ENCODE peak calls at places on chromosomes 13 and 19, in seven cellular contexts. R is right atrium auricular region, B is ascending aorta, A is cardiac muscle cell, I is aorta, M is BE2C, K is left lung. V is an unnamed sample.

GRCh38 chr13:72541674-72542073 is 185.8 kb downstream of the MZT1 start:
- DNase-seq in R (no peak), B (no peak), A (no peak), I (no peak), M (no peak), K (no peak), V (no peak)

GRCh38 chr19:43316591-43317319 is 36.7 kb upstream of the CD177 start:
- DNase-seq in R (no peak), B (no peak), A (no peak), I (no peak), M (peak; percentile 59), K (no peak), V (no peak)

GRCh38 chr13:114115191-114115671 is 17.2 kb downstream of the RASA3 start:
- DNase-seq in R (peak; percentile 67), B (peak; percentile 70), A (no peak), I (peak; percentile 86), M (peak; percentile 23), K (peak; percentile 84), V (peak; percentile 94)

GRCh38 chr13:59823495-59823894 is 340.2 kb downstream of the DIAPH3 start:
- DNase-seq in R (no peak), B (no peak), A (no peak), I (no peak), M (no peak), K (no peak), V (peak; percentile 42)

GRCh38 chr19:31351212-31352193 is 2.3 kb upstream of the TSHZ3 start:
- DNase-seq in R (no peak), B (no peak), A (peak; percentile 48), I (no peak), M (no peak), K (peak; percentile 82), V (peak; percentile 73)

GRCh38 chr19:41866284-41866683 is 6.2 kb downstream of the RPS19 start:
- DNase-seq in R (no peak), B (no peak), A (no peak), I (no peak), M (no peak), K (no peak), V (no peak)

GRCh38 chr19:3270908-3271307 is 46.4 kb downstream of the CELF5 start:
- DNase-seq in R (no peak), B (no peak), A (peak; percentile 23), I (no peak), M (peak; percentile 66), K (no peak), V (peak; percentile 20)

GRCh38 chr13:32234914-32235313 is 80.2 kb downstream of the ZAR1L start:
- DNase-seq in R (no peak), B (no peak), A (no peak), I (no peak), M (no peak), K (no peak), V (no peak)

GRCh38 chr19:56080669-56081401 is 40.3 kb downstream of the ZNF787 start:
- DNase-seq in R (peak; percentile 83), B (peak; percentile 81), A (peak; percentile 73), I (peak; percentile 85), M (peak; percentile 86), K (peak; percentile 87), V (peak; percentile 90)

GRCh38 chr13:21675095-21676007 is 4.5 kb downstream of the FGF9 start:
- DNase-seq in R (no peak), B (no peak), A (peak; percentile 59), I (peak; percentile 46), M (no peak), K (peak; percentile 82), V (no peak)

GRCh38 chr19:4278010-4278409 is 1.1 kb upstream of the SHD start:
- DNase-seq in R (no peak), B (no peak), A (no peak), I (no peak), M (peak; percentile 62), K (no peak), V (no peak)

GRCh38 chr19:46428278-46429141 is at the start of gene PNMA8C:
- DNase-seq in R (peak; percentile 66), B (peak; percentile 93), A (peak; percentile 72), I (peak; percentile 90), M (peak; percentile 85), K (peak; percentile 84), V (peak; percentile 61)

GRCh38 chr13:99653526-99653925 is 152.3 kb downstream of the TM9SF2 start:
- DNase-seq in R (no peak), B (no peak), A (no peak), I (no peak), M (no peak), K (no peak), V (no peak)

GRCh38 chr13:23598371-23598770 is 28.2 kb downstream of the TNFRSF19 start:
- DNase-seq in R (no peak), B (no peak), A (no peak), I (no peak), M (no peak), K (no peak), V (no peak)

GRCh38 chr19:44807162-44807561 is 1.7 kb upstream of the BCAM start:
- DNase-seq in R (no peak), B (no peak), A (no peak), I (no peak), M (no peak), K (no peak), V (no peak)

GRCh38 chr13:51007216-51007615 is 97.6 kb downstream of the RNASEH2B start:
- DNase-seq in R (no peak), B (no peak), A (no peak), I (no peak), M (no peak), K (no peak), V (no peak)

GRCh38 chr19:47398707-47399106 is 20.6 kb downstream of the MEIS3 start:
- DNase-seq in R (no peak), B (no peak), A (no peak), I (no peak), M (no peak), K (peak; percentile 33), V (no peak)

GRCh38 chr13:94157705-94158218 is 321.7 kb downstream of the DCT start:
- DNase-seq in R (peak; percentile 66), B (peak; percentile 64), A (no peak), I (no peak), M (no peak), K (no peak), V (no peak)

GRCh38 chr13:94154362-94154761 is 325.1 kb downstream of the DCT start:
- DNase-seq in R (no peak), B (peak; percentile 81), A (no peak), I (peak; percentile 58), M (no peak), K (no peak), V (no peak)

GRCh38 chr13:94153586-94153985 is 325.9 kb downstream of the DCT start:
- DNase-seq in R (no peak), B (no peak), A (no peak), I (no peak), M (no peak), K (no peak), V (no peak)
- H3K4me1 ChIP-seq in R (no peaks in the 10 kb centered on the region), B (no peaks in the 10 kb centered on the region), A (no peaks in the 10 kb centered on the region), I (peaks cover 2% of the 10 kb centered on the region), M (no peaks in the 10 kb centered on the region), K (no peaks in the 10 kb centered on the region), V (no peaks in the 10 kb centered on the region)

GRCh38 chr13:26474286-26474685 is 83.2 kb upstream of the WASF3 start:
- DNase-seq in R (peak; percentile 36), B (no peak), A (no peak), I (no peak), M (no peak), K (no peak), V (no peak)

GRCh38 chr13:26468203-26468602 is 89.3 kb upstream of the WASF3 start:
- DNase-seq in R (peak; percentile 34), B (no peak), A (no peak), I (no peak), M (no peak), K (no peak), V (no peak)

GRCh38 chr13:26473571-26474230 is 83.8 kb upstream of the WASF3 start:
- DNase-seq in R (peak; percentile 18), B (no peak), A (no peak), I (no peak), M (no peak), K (no peak), V (no peak)

GRCh38 chr13:26469602-26470001 is 87.9 kb upstream of the WASF3 start:
- DNase-seq in R (peak; percentile 2), B (no peak), A (no peak), I (no peak), M (no peak), K (no peak), V (no peak)

DNA sequence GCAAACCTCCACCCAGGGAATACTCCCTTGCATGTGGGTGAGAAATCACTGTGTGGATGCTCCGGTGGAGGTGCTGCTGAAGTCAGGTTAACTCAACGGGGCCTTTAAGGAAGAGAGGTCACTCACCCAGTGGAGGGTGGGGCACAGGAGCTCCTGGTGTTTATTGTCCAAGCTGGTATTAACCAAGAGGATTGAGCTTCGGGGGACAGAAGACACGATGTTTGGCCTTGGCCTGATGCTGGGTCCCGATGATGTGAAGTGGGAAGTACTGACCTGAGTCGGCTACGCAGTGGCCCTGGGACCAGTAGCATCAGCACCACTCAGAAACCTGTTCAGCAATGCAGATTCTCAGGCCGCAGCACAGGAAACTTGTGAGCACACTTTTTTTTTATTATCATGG is 85.7 kb upstream of the WASF3 start:
- DNase-seq in R (peak; percentile 43), B (no peak), A (no peak), I (no peak), M (no peak), K (no peak), V (no peak)
- H3K4me1 ChIP-seq in R (no peaks in the 10 kb centered on the region), B (no peaks in the 10 kb centered on the region), A (no peaks in the 10 kb centered on the region), I (no peaks in the 10 kb centered on the region), M (no peaks in the 10 kb centered on the region), K (no peaks in the 10 kb centered on the region), V (peaks cover 14% of the 10 kb centered on the region)

DNA sequence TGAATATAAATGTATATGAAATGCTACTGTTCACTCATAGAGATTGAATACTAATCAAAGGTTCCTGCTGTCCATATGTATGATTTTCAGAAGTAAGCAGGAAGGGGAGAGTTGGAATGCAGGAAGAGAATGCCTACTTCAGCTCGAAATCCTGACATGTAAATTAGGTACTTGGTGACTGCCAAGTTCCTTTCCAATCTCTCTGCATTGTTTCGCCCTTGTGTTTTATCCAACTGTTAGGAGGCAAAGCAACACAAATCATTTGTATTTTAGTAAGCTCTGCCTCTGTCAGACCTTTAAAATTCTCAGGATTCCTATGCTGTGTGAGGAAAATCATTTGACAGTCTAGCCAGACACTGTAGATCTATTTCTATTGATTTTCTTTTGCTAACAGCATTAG is 9.0 kb downstream of the STARD13 start:
- DNase-seq in R (no peak), B (no peak), A (no peak), I (no peak), M (no peak), K (no peak), V (no peak)
- H3K4me1 ChIP-seq in R (no peaks in the 10 kb centered on the region), B (peaks cover 8% of the 10 kb centered on the region), A (peaks cover 13% of the 10 kb centered on the region), I (peaks cover 2% of the 10 kb centered on the region), M (no peaks in the 10 kb centered on the region), K (peaks cover 16% of the 10 kb centered on the region), V (peaks cover 6% of the 10 kb centered on the region)

DNA sequence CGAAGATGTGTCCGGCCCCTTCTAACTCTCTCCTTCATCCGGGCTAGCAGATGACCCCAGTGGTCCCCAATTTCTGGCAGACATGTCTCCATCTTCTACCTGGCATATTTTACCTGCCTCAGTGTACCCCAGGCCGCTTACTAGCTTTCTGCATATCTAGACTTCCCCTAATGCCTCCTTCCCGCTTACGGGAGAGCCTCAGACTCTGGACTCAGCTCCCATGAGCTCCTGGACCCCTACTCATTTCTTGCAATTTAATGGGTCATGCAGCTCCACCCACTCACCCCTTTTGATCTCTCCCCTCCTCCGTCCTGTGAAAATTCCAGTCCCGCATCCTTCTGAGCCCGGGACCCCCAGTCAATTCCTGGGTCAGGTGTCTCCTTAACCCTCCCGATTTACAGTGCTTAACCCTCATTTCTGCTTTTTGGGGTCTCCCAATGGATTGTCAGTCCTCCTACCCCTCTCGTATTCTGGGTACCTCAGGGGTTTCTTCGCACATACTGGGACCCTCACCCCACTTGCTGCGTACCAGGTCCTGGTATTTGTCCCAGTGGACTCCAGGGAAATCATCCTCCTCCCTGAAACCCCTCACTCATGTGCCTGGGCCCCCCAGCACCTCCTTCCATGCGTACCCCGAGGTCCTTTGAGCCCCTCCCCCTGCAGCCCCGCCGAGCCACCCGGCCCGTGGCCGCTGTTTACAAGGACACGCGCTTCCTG is 500 bp upstream of the JUNB start:
- DNase-seq in R (peak; percentile 53), B (no peak), A (no peak), I (peak; percentile 55), M (no peak), K (no peak), V (peak; percentile 44)
- H3K4me1 ChIP-seq in R (no peaks in the 10 kb centered on the region), B (peaks cover 26% of the 10 kb centered on the region), A (peaks cover 24% of the 10 kb centered on the region), I (no peaks in the 10 kb centered on the region), M (peaks cover 23% of the 10 kb centered on the region), K (peaks cover 49% of the 10 kb centered on the region), V (peaks cover 40% of the 10 kb centered on the region)

V was measured in mesenchymal stem cell.